ENCODE peak calls at places on chromosomes 16 and 17, in four cellular contexts. P is stomach, E is A549, M is transverse colon. F is an unnamed sample.

GRCh38 chr16:76278976-76279375 is 1.8 kb downstream of the CNTNAP4 start:
- DNase-seq in P (no peak), E (peak), M (no peak), F (no peak)

GRCh38 chr17:2710804-2711607 is 558 bp downstream of the CLUH start:
- DNase-seq in P (no peak), E (no peak), M (peak), F (no peak)

GRCh38 chr17:40551874-40552768 is 13.2 kb downstream of the CCR7 start:
- DNase-seq in P (peak), E (peak), M (peak), F (peak)

GRCh38 chr16:11668590-11669379 is 530 bp downstream of the SNN start:
- DNase-seq in P (no peak), E (no peak), M (no peak), F (no peak)

GRCh38 chr17:35242805-35243458 is at the start of gene SLFN5:
- DNase-seq in P (peak), E (peak), M (peak), F (peak)

GRCh38 chr16:55569025-55569424 is 2.5 kb downstream of the CAPNS2 start:
- DNase-seq in P (no peak), E (no peak), M (no peak), F (no peak)

GRCh38 chr16:8848939-8849391 is 19.8 kb downstream of the CARHSP1 start:
- DNase-seq in P (no peak), E (no peak), M (no peak), F (no peak)

GRCh38 chr16:87342978-87343752 is 26.0 kb upstream of the C16orf95 start:
- DNase-seq in P (no peak), E (no peak), M (no peak), F (no peak)

GRCh38 chr16:46748775-46749705 is 896 bp upstream of the MYLK3 start:
- DNase-seq in P (no peak), E (no peak), M (no peak), F (no peak)

GRCh38 chr17:43308999-43309398 is 75.2 kb upstream of the RNU2-1 start:
- DNase-seq in P (no peak), E (no peak), M (no peak), F (peak)

GRCh38 chr17:28579526-28579925 is 2.8 kb upstream of the ALDOC start:
- DNase-seq in P (no peak), E (no peak), M (no peak), F (no peak)

GRCh38 chr16:71430744-71431143 is 11.1 kb downstream of the TLE7 start:
- DNase-seq in P (no peak), E (no peak), M (no peak), F (no peak)

DNA sequence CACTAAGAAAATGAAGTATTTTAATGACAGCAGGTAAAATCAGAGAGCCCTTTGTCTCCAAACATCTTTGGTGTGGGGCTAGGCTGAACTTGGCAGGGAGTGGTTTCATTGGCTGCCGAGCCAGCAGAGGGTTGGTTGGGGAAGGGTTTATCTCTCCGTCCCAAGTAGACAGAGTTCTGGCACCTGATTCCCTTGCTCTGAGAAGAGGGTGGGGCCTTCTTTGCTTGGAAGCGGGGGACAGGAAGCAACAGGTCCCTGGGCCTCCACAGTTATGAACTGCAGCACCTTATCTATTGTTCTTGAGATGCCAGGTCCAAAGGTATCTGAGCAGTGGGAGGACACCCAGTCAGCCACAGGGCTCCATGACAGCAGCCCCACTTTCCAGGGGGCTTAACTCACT is 12.3 kb upstream of the CDH1 start:
- DNase-seq in P (no peak), E (no peak), M (peak), F (no peak)
- TF ChIP-seq EP300 in P (no peak), E (no peak), M (no peak), F (no peak)

GRCh38 chr17:79950711-79951110 is 85.0 kb downstream of the TBC1D16 start:
- DNase-seq in P (no peak), E (no peak), M (no peak), F (no peak)

GRCh38 chr17:79952265-79952877 is 83.3 kb downstream of the TBC1D16 start:
- DNase-seq in P (no peak), E (no peak), M (no peak), F (no peak)

GRCh38 chr17:79952915-79953314 is 82.8 kb downstream of the TBC1D16 start:
- DNase-seq in P (no peak), E (no peak), M (no peak), F (no peak)

GRCh38 chr17:79950306-79950705 is 85.4 kb downstream of the TBC1D16 start:
- DNase-seq in P (peak), E (no peak), M (no peak), F (no peak)

GRCh38 chr17:79951361-79952264 is 84.1 kb downstream of the TBC1D16 start:
- DNase-seq in P (peak), E (no peak), M (no peak), F (no peak)
- TF ChIP-seq POLR2A in P (no peak), E (no peak), M (no peak), F (peak)

GRCh38 chr16:84497836-84498610 is 6.4 kb downstream of the MEAK7 start:
- DNase-seq in P (no peak), E (no peak), M (no peak), F (no peak)
- H3K4me3 ChIP-seq in P (no peak), E (no peak), M (no peak), F (no peak)

GRCh38 chr17:7242717-7243576 is 698 bp upstream of the GABARAP start:
- DNase-seq in P (peak), E (peak), M (peak), F (peak)
- TF ChIP-seq EP300 in P (peak), E (no peak), M (peak), F (peak)

GRCh38 chr16:30650369-30651123 is at the start of gene PRR14:
- DNase-seq in P (peak), E (peak), M (peak), F (peak)
- TF ChIP-seq POLR2A in P (no peak), E (no peak), M (peak), F (peak)

DNA sequence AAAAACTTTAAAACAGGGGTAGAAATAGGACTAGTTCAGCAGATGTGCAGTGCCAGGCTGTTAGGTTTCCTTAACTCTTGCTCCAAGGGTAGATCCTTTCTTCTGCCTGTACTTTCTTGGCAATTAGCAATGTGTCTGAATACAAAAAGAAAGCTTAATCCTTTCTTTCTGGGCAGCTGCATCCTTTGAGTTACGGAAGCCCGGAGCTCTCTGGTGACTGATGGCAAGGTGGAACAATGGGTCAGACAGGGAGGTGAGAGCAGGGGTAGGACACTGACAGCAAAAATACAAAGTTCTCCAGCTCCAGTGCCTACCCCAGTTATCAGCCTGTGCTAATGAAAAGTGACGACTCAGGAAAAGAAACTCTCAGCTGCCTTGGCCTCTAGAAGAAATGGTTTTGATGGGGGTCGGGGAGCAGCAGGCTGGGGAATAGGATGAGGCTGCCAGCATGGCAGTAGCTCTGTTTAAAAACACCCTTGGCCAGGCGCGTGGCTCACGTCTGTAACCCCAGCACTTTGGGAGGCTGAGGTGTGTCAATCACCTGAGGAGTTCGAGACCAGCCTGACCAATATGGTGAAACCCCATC is 36.7 kb upstream of the TOB1 start:
- DNase-seq in P (no peak), E (no peak), M (no peak), F (no peak)
- H3K4me3 ChIP-seq in P (no peak), E (no peak), M (no peak), F (no peak)

GRCh38 chr17:14437176-14437575 is 136.3 kb downstream of the HS3ST3B1 start:
- DNase-seq in P (no peak), E (no peak), M (no peak), F (no peak)
- TF ChIP-seq EP300 in P (no peak), E (no peak), M (no peak), F (no peak)

GRCh38 chr17:49996121-49996494 is 1.1 kb upstream of the DLX3 start:
- DNase-seq in P (no peak), E (no peak), M (no peak), F (no peak)

GRCh38 chr17:49996495-49997255 is 1.7 kb upstream of the DLX3 start:
- DNase-seq in P (peak), E (peak), M (peak), F (no peak)

GRCh38 chr17:49993423-49994037 is 1.5 kb downstream of the DLX3 start:
- DNase-seq in P (peak), E (no peak), M (no peak), F (no peak)

GRCh38 chr17:49994085-49995054 is 654 bp downstream of the DLX3 start:
- DNase-seq in P (no peak), E (no peak), M (no peak), F (no peak)

DNA sequence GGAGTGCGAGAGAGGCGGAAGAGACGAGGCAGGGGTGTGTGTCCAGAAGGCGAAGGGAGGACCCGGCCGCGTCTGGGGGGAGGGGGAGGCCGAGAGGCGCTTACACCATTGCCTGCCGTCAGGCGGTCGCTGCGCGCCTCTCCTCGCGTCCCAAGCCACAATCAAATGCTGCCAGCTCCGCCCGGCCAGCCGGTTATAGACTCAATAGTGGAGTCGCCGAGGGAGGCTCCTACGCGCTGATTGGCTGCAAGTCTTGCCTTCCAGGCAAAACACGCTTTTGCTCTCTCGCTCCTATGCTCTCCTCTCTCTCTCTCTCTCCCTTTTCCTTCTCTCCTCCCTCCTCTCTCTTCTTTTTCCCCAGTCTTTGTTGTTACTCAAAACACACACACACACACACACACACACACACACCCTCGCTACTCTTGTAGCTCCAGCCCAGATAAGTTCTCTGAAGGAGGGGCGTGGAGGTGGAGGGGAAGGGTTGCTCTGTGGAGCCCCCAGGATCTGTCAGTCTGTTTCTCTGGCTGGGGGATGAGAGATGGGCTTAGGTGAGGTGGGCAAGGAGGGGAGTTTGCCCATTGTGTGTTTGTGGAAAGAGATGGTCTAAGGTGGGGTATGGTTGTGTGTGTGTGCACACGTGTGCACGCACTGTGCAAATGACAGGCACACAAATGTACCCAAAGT is at the start of gene DLX3:
- DNase-seq in P (peak), E (peak), M (peak), F (no peak)
- TF ChIP-seq POLR2A in P (no peak), E (no peak), M (no peak), F (no peak)